ENCODE peak calls at places on chromosomes 16 and 17, in six cellular contexts. V, H, X, T, E and Z are unnamed samples.

GRCh38 chr17:41695954-41696720 is 7.5 kb downstream of the EIF1 start:
- DNase-seq in V (peak; percentile 90), H (peak; percentile 88), X (peak; percentile 89), T (peak; percentile 74), E (peak; percentile 39), Z (no peak)

GRCh38 chr16:54430491-54431030 is 144.0 kb upstream of the IRX3 start:
- DNase-seq in V (peak; percentile 59), H (peak; percentile 59), X (peak; percentile 31), T (no peak), E (peak; percentile 25), Z (peak; percentile 79)

GRCh38 chr17:74299618-74300009 is 25.6 kb downstream of the DNAI2 start:
- DNase-seq in V (no peak), H (no peak), X (no peak), T (no peak), E (no peak), Z (no peak)

GRCh38 chr17:32646941-32647340 is 160.1 kb downstream of the CDK5R1 start:
- DNase-seq in V (no peak), H (no peak), X (no peak), T (no peak), E (no peak), Z (no peak)

GRCh38 chr16:53865492-53865863 is 161.5 kb downstream of the FTO start:
- DNase-seq in V (peak; percentile 66), H (peak; percentile 58), X (no peak), T (no peak), E (peak; percentile 52), Z (no peak)

GRCh38 chr16:84358601-84359295 is 9.6 kb upstream of the ATP2C2 start:
- DNase-seq in V (no peak), H (no peak), X (no peak), T (peak; percentile 60), E (no peak), Z (no peak)

GRCh38 chr16:31072540-31073072 is 1.4 kb downstream of the ZNF668 start:
- DNase-seq in V (peak; percentile 48), H (peak; percentile 43), X (peak; percentile 37), T (peak; percentile 46), E (no peak), Z (no peak)

GRCh38 chr16:4894276-4895150 is 42.4 kb downstream of the PPL start:
- DNase-seq in V (no peak), H (no peak), X (no peak), T (no peak), E (no peak), Z (no peak)

GRCh38 chr17:63549946-63550815 is at the start of gene DCAF7:
- DNase-seq in V (peak; percentile 100), H (peak; percentile 100), X (peak; percentile 98), T (peak; percentile 100), E (peak; percentile 99), Z (peak; percentile 99)

GRCh38 chr16:87806246-87806607 is 40.4 kb upstream of the KLHDC4 start:
- DNase-seq in V (no peak), H (no peak), X (no peak), T (no peak), E (no peak), Z (no peak)

GRCh38 chr16:48535831-48536599 is 74.0 kb downstream of the N4BP1 start:
- DNase-seq in V (peak; percentile 92), H (peak; percentile 93), X (peak; percentile 30), T (peak; percentile 53), E (peak; percentile 65), Z (peak; percentile 89)

GRCh38 chr16:1485847-1486496 is 2.8 kb downstream of the PTX4 start:
- DNase-seq in V (no peak), H (no peak), X (no peak), T (no peak), E (no peak), Z (no peak)

GRCh38 chr16:54284931-54285413 is 1.6 kb downstream of the IRX3 start:
- DNase-seq in V (peak; percentile 18), H (peak; percentile 14), X (no peak), T (no peak), E (no peak), Z (no peak)

GRCh38 chr17:42780816-42781638 is 617 bp downstream of the WNK4 start:
- DNase-seq in V (no peak), H (no peak), X (no peak), T (no peak), E (no peak), Z (no peak)

GRCh38 chr16:1980770-1981087 is 540 bp downstream of the NOXO1 start:
- DNase-seq in V (no peak), H (no peak), X (no peak), T (no peak), E (no peak), Z (no peak)

GRCh38 chr16:88686062-88686438 is 257 bp downstream of the SNAI3 start:
- DNase-seq in V (no peak), H (no peak), X (peak; percentile 72), T (no peak), E (no peak), Z (no peak)

GRCh38 chr17:32498362-32498761 is 11.6 kb downstream of the CDK5R1 start:
- DNase-seq in V (no peak), H (no peak), X (no peak), T (no peak), E (no peak), Z (no peak)

DNA sequence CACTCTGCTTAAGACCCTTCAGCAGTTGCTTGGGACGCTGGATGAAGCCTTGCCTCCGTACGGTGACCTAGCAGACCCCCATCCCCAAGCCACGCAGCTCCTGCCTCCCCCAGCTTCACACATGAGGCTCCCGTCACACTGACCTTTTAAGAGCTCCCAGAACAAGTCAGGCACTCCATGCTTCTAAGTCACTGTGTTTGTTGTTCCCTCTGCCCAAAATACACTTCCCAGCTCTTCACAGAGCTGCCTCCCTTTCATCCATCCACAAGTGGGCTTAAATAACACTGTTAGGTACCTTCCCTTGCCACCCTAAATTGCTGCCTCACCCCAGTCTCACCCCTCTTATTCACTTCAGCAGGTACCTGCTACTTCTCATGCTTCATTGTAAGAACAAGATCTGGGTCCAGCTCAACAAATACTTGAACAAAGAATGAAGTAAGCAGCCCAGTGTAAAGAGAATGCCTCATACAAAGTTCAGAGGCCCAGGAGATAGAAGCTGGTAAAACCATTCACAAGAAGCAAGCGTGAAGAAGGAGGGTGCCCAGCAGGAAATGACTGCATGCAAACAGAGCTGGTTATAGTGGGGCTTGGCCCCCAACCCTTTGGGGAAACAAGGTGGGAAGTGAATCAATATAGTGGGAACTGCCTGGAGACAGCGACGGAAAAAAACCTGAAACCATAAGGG is 5.8 kb downstream of the ZC3H7A start:
- DNase-seq in V (no peak), H (no peak), X (no peak), T (no peak), E (no peak), Z (no peak)
- H3K4me3 ChIP-seq in V (no peak overlapping the region), H (no peak overlapping the region), X (no peak overlapping the region), T (no peak overlapping the region), E (no peak overlapping the region), Z (no peak overlapping the region)

DNA sequence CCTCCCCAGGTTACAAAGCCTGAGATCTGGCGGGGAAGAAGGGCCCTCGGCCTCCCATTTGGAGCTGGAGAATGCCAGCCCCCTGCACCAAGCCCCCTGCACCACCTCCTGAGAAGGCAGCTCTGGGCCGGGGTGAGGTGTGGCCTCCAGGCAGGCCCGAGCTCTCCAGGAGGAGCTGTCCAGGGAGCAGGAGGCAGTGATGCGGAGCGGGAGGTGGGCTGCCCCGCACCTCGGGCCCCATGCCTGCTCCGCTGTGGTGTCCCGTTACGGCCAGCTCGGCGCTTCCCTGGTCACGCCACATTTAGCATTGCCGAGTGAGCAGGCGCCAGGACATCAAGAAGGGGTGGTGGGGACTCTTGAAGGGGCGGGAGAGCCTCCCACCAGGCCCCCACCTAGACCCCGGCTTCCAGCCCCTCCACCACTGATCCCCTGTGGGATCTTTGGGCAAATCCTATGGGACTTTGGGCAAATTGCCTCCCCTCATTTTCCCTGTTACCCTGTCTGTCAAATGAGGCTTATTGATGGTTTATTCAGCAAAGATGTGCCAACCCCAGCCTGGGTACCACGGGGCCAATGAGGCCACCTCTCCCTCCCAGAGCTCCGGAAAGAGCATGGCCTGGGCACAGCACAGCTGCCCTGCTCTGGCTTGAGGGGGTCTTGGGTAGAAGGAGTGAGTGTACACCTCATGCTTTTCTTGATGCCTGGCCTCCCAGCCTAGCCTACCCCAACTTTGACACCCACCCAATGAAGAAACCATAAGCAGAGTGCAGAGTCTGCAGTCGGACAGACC is 15.3 kb downstream of the FOXN1 start:
- DNase-seq in V (no peak), H (no peak), X (no peak), T (no peak), E (no peak), Z (no peak)
- H3K4me3 ChIP-seq in V (no peak overlapping the region), H (no peak overlapping the region), X (no peak overlapping the region), T (no peak overlapping the region), E (no peak overlapping the region), Z (no peak overlapping the region)

GRCh38 chr17:78723957-78724356 is 58.1 kb downstream of the CYTH1 start:
- DNase-seq in V (no peak), H (no peak), X (no peak), T (no peak), E (no peak), Z (no peak)

GRCh38 chr17:78724544-78724943 is 57.5 kb downstream of the CYTH1 start:
- DNase-seq in V (no peak), H (no peak), X (no peak), T (no peak), E (no peak), Z (no peak)

GRCh38 chr17:78719630-78720298 is 62.3 kb downstream of the CYTH1 start:
- DNase-seq in V (no peak), H (no peak), X (no peak), T (no peak), E (no peak), Z (no peak)

GRCh38 chr17:78723001-78723796 is 58.9 kb downstream of the CYTH1 start:
- DNase-seq in V (peak; percentile 49), H (peak; percentile 41), X (peak; percentile 75), T (no peak), E (no peak), Z (no peak)

GRCh38 chr17:78722101-78722761 is 59.8 kb downstream of the CYTH1 start:
- DNase-seq in V (no peak), H (no peak), X (no peak), T (no peak), E (no peak), Z (no peak)
- H3K4me3 ChIP-seq in V (peak overlapping the region; percentile 33), H (no peak overlapping the region), X (no peak overlapping the region), T (no peak overlapping the region), E (no peak overlapping the region), Z (no peak overlapping the region)

GRCh38 chr16:57371494-57372371 is 557 bp upstream of the CX3CL1 start:
- DNase-seq in V (no peak), H (no peak), X (no peak), T (peak; percentile 55), E (no peak), Z (peak; percentile 20)

GRCh38 chr16:57372372-57373116 is at the start of gene CX3CL1:
- DNase-seq in V (peak; percentile 69), H (peak; percentile 64), X (peak; percentile 88), T (peak; percentile 81), E (no peak), Z (no peak)

GRCh38 chr16:57376313-57376818 is 4.1 kb downstream of the CX3CL1 start:
- DNase-seq in V (no peak), H (no peak), X (no peak), T (no peak), E (no peak), Z (no peak)

GRCh38 chr16:57373117-57373947 is 1.0 kb downstream of the CX3CL1 start:
- DNase-seq in V (no peak), H (no peak), X (no peak), T (no peak), E (no peak), Z (no peak)

DNA sequence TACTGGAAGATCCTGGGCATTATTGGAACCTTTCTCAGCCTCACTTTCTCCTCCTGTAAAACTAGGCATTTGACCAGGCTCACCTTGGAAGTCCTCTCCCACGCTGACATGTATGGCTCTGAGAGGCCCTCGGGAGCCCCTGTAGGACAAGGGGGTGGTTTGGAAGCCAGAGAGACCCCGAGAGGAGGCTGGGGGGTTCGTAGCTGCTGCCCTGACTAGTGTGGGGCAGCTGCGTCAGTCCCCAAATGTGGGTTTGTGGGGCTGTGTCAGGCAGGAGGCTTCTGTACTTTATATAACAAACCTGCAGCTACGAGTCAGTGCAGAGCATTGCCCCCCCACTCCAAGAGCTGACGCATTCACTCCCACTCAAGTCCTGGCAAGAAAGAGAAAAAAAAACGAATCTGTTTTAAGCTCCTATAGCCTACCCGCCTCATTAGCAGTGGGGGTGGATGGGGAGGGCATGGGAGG is 1.8 kb downstream of the CX3CL1 start:
- DNase-seq in V (peak; percentile 67), H (peak; percentile 43), X (no peak), T (no peak), E (no peak), Z (peak; percentile 28)
- H3K4me3 ChIP-seq in V (no peak overlapping the region), H (no peak overlapping the region), X (no peak overlapping the region), T (no peak overlapping the region), E (no peak overlapping the region), Z (no peak overlapping the region)